ENCODE peak calls at places on chromosomes 2 and 18, in five cellular contexts. E, K, B, I and M are unnamed samples. For H3K27me3, the result is how much of the 10 kb centered on the place peaks cover.

GRCh38 chr2:112140413-112140802 is 2.2 kb downstream of the FBLN7 start:
- DNase-seq in K (no peak), B (peak), E (no peak), I (no peak), M (no peak)

GRCh38 chr2:228227466-228227865 is 46.0 kb upstream of the SPHKAP start:
- DNase-seq in I (no peak), B (no peak), E (no peak), K (no peak), M (no peak)

GRCh38 chr2:238143239-238143951 is 4.9 kb downstream of the KLHL30 start:
- DNase-seq in K (peak), I (peak), B (no peak), E (peak), M (no peak)

GRCh38 chr2:29249666-29250253 is 134.5 kb downstream of the CLIP4 start:
- DNase-seq in I (no peak), E (no peak), K (no peak), B (no peak), M (no peak)

GRCh38 chr2:16166327-16166981 is 226.1 kb downstream of the MYCN start:
- DNase-seq in I (no peak), B (no peak), E (no peak), K (no peak), M (peak)

GRCh38 chr2:234241656-234242445 is 191.3 kb downstream of the SPP2 start:
- DNase-seq in E (no peak), B (no peak), I (peak), K (peak), M (no peak)

GRCh38 chr2:144322379-144322778 is 197.5 kb downstream of the ZEB2 start:
- DNase-seq in B (no peak), K (no peak), E (no peak), I (peak), M (no peak)

GRCh38 chr2:241904011-241904718 is 34.6 kb downstream of the RTP5 start:
- DNase-seq in K (no peak), E (no peak), I (no peak), B (no peak), M (no peak)

DNA sequence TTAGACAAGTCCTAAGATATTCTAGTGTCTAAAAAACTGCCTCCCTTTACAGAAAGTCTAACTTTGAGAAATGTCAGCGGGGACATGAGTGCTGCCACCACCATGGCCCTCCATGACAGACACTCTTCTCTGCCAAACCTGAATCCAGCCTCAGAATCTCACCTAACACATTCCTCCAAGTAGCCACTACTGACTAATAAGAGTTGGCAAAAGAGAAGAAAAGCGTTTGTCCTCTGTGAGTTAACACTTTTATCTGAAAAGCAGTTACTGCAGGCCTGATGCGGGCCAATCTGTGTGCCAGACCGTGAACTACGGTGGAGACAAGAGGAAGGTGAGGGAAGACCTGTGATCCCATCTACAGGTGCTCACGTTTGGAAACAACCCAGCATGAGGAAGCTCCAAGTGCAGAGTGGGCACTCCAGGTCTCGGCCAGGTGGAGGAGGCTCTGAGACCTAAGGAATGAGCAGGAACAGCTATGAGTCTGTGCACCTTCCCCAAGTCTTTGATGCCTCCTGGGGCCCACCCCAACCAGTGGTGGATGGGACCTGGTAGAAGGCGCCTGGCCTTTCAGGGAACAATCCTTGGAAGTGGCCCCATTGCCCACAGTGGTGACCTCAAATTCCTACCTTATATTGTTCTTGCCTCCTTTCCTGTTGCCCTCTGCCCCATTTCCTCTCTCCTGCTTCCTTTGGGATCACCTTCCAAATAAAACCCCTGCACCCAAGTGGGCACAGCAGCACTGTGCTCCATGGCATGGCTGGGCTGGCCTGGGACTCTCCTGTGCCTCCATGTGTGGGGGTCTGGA is 91.6 kb downstream of the BIN1 start:
- DNase-seq in E (no peak), B (no peak), I (no peak), K (no peak), M (no peak)
- H3K9ac ChIP-seq in E (no peak), B (no peak), I (no peak), K (no peak), M (no peak)

DNA sequence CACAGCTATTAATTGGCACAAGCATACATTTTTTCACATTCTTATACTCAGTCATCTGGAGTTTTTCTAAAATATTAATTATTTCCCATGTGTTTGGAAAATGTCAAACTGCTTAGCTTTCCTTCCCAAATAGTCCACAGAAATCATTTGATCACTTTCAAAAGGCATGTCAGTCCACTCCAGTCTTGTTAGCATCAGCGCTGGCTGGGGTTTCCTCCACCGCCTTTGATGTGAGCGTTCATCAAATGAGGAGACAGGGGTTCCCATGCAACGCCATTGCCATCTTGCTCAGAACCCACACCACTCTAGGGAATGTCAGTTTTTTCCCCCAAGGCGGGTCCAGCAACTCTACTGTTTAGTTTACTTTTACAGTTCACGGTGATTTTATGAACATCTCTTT is 13.1 kb upstream of the RAX start:
- DNase-seq in E (no peak), I (no peak), K (no peak), B (no peak), M (no peak)
- H3K27me3 ChIP-seq in E (half or more), I (under half), K (under half), B (under half), M (under half)

GRCh38 chr18:23838233-23838632 is 149.0 kb downstream of the LAMA3 start:
- DNase-seq in I (no peak), E (no peak), B (no peak), K (no peak), M (no peak)
- H3K9ac ChIP-seq in I (peak), E (no peak), B (no peak), K (no peak), M (no peak)

DNA sequence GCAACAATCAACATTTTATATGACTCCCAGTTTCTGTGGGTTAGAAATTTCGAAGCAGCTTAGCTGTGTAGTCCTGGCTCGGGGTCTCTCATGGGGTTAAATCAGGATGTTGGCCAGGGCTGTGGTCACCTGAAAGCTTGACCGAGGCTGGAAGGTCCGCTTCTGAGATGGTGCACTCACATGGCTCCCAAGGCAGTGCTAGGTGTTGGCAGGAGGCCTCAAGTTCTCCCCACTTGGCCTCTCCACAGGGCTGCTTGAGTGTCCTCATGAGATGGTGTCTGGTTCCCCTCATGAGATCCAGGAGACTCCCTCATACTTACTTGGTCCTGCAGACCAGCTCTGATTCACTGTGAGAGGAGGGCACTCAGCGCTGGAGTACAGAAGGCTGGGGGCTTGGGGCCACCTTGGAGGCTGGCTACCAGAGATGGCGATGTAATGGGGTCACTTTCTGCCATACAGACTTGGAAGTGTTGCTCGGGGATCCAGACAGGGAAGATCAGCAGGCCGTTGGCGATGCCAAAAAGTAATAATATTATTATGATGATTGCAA is 98.8 kb downstream of the INHBB start:
- DNase-seq in E (no peak), K (no peak), B (no peak), I (no peak), M (no peak)
- H3K27me3 ChIP-seq in E (under half), K (half or more), B (under half), I (under half), M (half or more)

DNA sequence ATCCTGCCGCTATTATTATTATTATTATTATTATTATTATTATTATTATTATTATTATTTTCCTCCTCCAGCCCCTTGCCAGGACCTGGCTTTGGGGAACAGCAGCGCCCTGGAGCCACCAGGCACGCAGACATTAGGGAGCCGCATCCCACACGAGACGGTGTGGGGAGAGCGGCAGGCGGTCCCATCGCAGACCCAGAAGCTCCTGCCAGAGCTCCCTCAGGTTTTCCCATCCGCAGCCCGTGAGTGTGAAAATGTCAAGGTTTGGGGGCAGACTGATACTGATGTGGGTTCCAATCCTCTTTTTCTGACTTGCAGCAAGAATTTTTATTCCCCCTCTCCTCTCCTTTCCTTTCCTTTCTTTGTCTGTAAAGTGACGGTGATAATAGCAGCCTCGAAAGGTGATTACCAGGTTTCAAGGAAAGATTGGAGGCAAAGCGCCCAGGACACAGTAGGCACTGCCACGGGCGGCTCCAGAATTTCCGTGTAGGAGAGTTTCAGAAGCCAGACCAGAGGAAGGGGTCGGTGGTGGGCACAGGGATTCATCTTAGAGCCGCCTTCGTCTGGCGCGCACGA is 812 bp downstream of the SCTR start:
- DNase-seq in K (no peak), E (no peak), B (no peak), I (no peak), M (no peak)
- H3K9ac ChIP-seq in K (no peak), E (no peak), B (peak), I (no peak), M (peak)